ENCODE peak calls at places on chromosomes 13 and 19, in eight cellular contexts. L is SK-N-DZ, D is uterus, U is Right ventricle myocardium superior, G is T follicular helper cell, V is DMS 273 treated with DMSO at 0.1 percent for 48 hours, K is GM12892, E is non-pigmented ciliary epithelial cell. A is an unnamed sample.

GRCh38 chr19:24000656-24001055 is 86.0 kb downstream of the ZNF726 start:
- DNase-seq in L (no peak), D (no peak), U (no peak), G (no peak), V (no peak), K (no peak), E (no peak), A (no peak)

GRCh38 chr13:110914293-110915056 is 394 bp downstream of the ANKRD10 start:
- DNase-seq in L (peak; percentile 81), D (peak; percentile 73), U (peak; percentile 93), G (peak; percentile 45), V (peak; percentile 47), K (peak; percentile 63), E (no peak), A (peak; percentile 71)

GRCh38 chr19:50890422-50891252 is 17.4 kb downstream of the KLK2 start:
- DNase-seq in L (no peak), D (no peak), U (no peak), G (no peak), V (no peak), K (no peak), E (peak; percentile 27), A (no peak)

GRCh38 chr19:14113762-14114414 is 3.7 kb downstream of the PRKACA start:
- DNase-seq in L (no peak), D (no peak), U (peak; percentile 71), G (peak; percentile 49), V (no peak), K (no peak), E (no peak), A (peak; percentile 35)

GRCh38 chr13:47908200-47908902 is 92.7 kb downstream of the SUCLA2 start:
- DNase-seq in L (no peak), D (no peak), U (no peak), G (no peak), V (no peak), K (no peak), E (peak; percentile 71), A (no peak)

GRCh38 chr13:40776681-40777165 is 5.7 kb upstream of the MRPS31 start:
- DNase-seq in L (no peak), D (no peak), U (no peak), G (peak; percentile 67), V (no peak), K (no peak), E (no peak), A (peak; percentile 77)

GRCh38 chr13:47256618-47257017 is 359.8 kb upstream of the HTR2A start:
- DNase-seq in L (no peak), D (no peak), U (no peak), G (no peak), V (no peak), K (no peak), E (peak; percentile 49), A (no peak)

GRCh38 chr13:98184796-98185195 is 7.7 kb upstream of the RNF113B start:
- DNase-seq in L (no peak), D (no peak), U (no peak), G (no peak), V (no peak), K (no peak), E (no peak), A (no peak)

GRCh38 chr13:101308247-101309013 is 107.9 kb downstream of the NALCN start:
- DNase-seq in L (no peak), D (no peak), U (no peak), G (no peak), V (no peak), K (no peak), E (no peak), A (no peak)

GRCh38 chr19:16213076-16213475 is 15.4 kb downstream of the AP1M1 start:
- DNase-seq in L (no peak), D (no peak), U (no peak), G (no peak), V (no peak), K (no peak), E (no peak), A (no peak)

GRCh38 chr19:47156861-47157454 is 26.3 kb downstream of the SAE1 start:
- DNase-seq in L (no peak), D (no peak), U (no peak), G (no peak), V (no peak), K (no peak), E (no peak), A (no peak)

GRCh38 chr19:5567360-5567970 is at the start of gene TINCR:
- DNase-seq in L (no peak), D (no peak), U (no peak), G (no peak), V (no peak), K (no peak), E (no peak), A (no peak)

GRCh38 chr13:103140001-103140671 is 73.9 kb upstream of the SLC10A2 start:
- DNase-seq in L (peak; percentile 28), D (no peak), U (no peak), G (no peak), V (no peak), K (no peak), E (no peak), A (no peak)

GRCh38 chr13:23889598-23890224 is 511 bp upstream of the MIPEP start:
- DNase-seq in L (peak; percentile 13), D (no peak), U (no peak), G (no peak), V (no peak), K (no peak), E (no peak), A (no peak)